ENCODE peak calls at places on chromosome 5, in seven cellular contexts. U is H1, A is HepG2, N is K562, L is SK-N-SH, Y is GM12891, Z is GM12878. R is an unnamed sample.

GRCh38 chr5:115381911-115382662 is 85.6 kb upstream of the CCDC112 start:
- DNase-seq in U (no peak), A (no peak), N (no peak), L (no peak), Y (no peak), Z (no peak), R (no peak)

GRCh38 chr5:58191451-58191850 is 268.4 kb downstream of the PLK2 start:
- DNase-seq in U (no peak), A (no peak), N (no peak), L (no peak), Y (no peak), Z (no peak), R (no peak)

GRCh38 chr5:76684012-76684731 is 31.8 kb upstream of the F2R start:
- DNase-seq in U (no peak), A (no peak), N (no peak), L (no peak), Y (no peak), Z (no peak), R (no peak)

GRCh38 chr5:84715087-84715486 is 330.4 kb upstream of the EDIL3 start:
- DNase-seq in U (no peak), A (no peak), N (no peak), L (no peak), Y (no peak), Z (no peak), R (no peak)

GRCh38 chr5:56625577-56625976 is 189.8 kb upstream of the MAP3K1 start:
- DNase-seq in U (no peak), A (no peak), N (no peak), L (no peak), Y (no peak), Z (no peak), R (no peak)

GRCh38 chr5:54524704-54525103 is 7.1 kb downstream of the SNX18 start:
- DNase-seq in U (no peak), A (no peak), N (no peak), L (peak), Y (no peak), Z (no peak), R (no peak)

GRCh38 chr5:13660072-13660471 is 284.4 kb downstream of the DNAH5 start:
- DNase-seq in U (no peak), A (no peak), N (no peak), L (no peak), Y (no peak), Z (no peak), R (no peak)

GRCh38 chr5:55450050-55450765 is 84.6 kb downstream of the PLPP1 start:
- DNase-seq in U (no peak), A (no peak), N (no peak), L (no peak), Y (no peak), Z (no peak), R (no peak)

GRCh38 chr5:56440871-56441740 is 208.0 kb upstream of the ANKRD55 start:
- DNase-seq in U (no peak), A (peak), N (no peak), L (no peak), Y (no peak), Z (no peak), R (no peak)

GRCh38 chr5:172881691-172882370 is 47.8 kb downstream of the ERGIC1 start:
- DNase-seq in U (no peak), A (no peak), N (peak), L (no peak), Y (no peak), Z (peak), R (no peak)

GRCh38 chr5:139395844-139396640 is 1.1 kb upstream of the PROB1 start:
- DNase-seq in U (no peak), A (no peak), N (no peak), L (no peak), Y (no peak), Z (no peak), R (no peak)

GRCh38 chr5:91379602-91380490 is 3.3 kb downstream of the ARRDC3 start:
- DNase-seq in U (peak), A (peak), N (peak), L (peak), Y (peak), Z (peak), R (peak)

GRCh38 chr5:78671609-78672008 is 23.0 kb upstream of the LHFPL2 start:
- DNase-seq in U (no peak), A (peak), N (no peak), L (peak), Y (no peak), Z (no peak), R (no peak)

GRCh38 chr5:50751064-50751657 is 84.7 kb downstream of the PARP8 start:
- DNase-seq in U (no peak), A (peak), N (peak), L (peak), Y (no peak), Z (peak), R (peak)

GRCh38 chr5:36877667-36878420 is 1.3 kb downstream of the NIPBL start:
- DNase-seq in U (no peak), A (peak), N (no peak), L (peak), Y (no peak), Z (no peak), R (no peak)

GRCh38 chr5:100479079-100479688 is 56.0 kb upstream of the FAM174A start:
- DNase-seq in U (no peak), A (peak), N (no peak), L (peak), Y (no peak), Z (peak), R (no peak)

GRCh38 chr5:143581148-143581547 is 177.7 kb upstream of the NR3C1 start:
- DNase-seq in U (no peak), A (no peak), N (no peak), L (no peak), Y (no peak), Z (no peak), R (no peak)

DNA sequence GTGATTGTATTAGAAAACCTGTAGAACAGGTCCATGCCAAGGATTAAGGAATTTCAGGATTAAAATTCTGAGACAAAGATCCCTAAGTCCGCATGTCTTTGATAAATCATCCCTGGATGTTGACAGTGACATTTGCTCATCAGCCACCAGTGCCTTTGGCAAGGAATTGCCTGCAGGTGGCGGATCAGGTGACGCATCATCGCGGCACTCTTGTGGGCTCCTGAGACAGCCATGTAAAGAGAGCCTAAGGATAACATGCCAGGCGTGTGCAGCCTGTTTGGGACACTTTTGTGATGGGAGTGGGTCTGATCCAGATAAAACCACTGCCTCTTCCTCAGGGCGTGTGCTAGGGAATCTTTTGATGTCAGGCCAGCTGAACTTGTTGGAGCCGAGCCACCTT is 40.6 kb downstream of the ADCY2 start:
- DNase-seq in U (no peak), A (no peak), N (no peak), L (no peak), Y (no peak), Z (no peak), R (no peak)
- TF ChIP-seq TAF1 in U (no peak), A (no peak), N (no peak), L (no peak), Y (no peak), Z (no peak), R (no peak)

DNA sequence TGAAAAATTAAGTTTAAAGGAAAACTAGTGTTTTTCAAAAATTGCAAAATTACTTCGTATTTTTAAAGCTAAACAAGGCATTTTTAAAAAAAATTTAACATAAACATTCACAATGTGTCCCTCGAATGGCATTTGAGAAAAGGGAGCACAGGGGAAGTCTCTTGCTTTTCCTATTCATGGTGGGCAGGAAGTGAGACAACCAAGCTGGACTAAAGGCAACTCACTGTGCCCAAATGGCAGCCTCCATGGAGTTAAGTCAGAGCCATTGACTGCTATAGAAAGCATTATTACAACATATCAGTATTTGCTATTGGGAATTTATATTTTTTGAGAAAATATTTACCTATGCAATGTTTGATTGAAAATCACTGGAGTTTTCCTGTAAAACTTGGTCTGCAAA is 8.3 kb downstream of the HNRNPH1 start:
- DNase-seq in U (no peak), A (no peak), N (no peak), L (no peak), Y (no peak), Z (no peak), R (no peak)
- TF ChIP-seq POLR2AphosphoS5 in U (peak), A (no peak), N (no peak), L (no peak), Y (no peak), Z (no peak), R (peak)

DNA sequence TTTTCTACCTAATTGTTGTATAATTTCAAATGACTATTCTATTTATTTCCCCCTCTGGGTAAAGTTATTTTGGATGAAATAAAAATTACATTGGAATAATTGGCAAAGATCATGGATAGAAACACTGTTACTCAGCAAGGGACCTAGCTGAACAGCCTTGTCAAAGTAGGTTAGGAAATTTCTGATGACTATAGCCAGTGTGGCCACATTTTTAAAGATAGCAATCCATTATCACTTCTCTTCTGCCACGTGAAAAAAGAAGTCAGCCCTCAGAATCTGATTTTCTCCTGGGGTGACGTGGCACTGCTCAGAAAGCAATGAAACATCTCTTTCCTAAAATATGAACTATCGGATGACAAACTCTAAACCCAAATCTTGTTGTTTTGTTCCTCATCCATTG is 784.2 kb upstream of the RIOK2 start:
- DNase-seq in U (no peak), A (no peak), N (no peak), L (peak), Y (no peak), Z (no peak), R (no peak)
- TF ChIP-seq TAF1 in U (no peak), A (no peak), N (no peak), L (no peak), Y (no peak), Z (no peak), R (no peak)

DNA sequence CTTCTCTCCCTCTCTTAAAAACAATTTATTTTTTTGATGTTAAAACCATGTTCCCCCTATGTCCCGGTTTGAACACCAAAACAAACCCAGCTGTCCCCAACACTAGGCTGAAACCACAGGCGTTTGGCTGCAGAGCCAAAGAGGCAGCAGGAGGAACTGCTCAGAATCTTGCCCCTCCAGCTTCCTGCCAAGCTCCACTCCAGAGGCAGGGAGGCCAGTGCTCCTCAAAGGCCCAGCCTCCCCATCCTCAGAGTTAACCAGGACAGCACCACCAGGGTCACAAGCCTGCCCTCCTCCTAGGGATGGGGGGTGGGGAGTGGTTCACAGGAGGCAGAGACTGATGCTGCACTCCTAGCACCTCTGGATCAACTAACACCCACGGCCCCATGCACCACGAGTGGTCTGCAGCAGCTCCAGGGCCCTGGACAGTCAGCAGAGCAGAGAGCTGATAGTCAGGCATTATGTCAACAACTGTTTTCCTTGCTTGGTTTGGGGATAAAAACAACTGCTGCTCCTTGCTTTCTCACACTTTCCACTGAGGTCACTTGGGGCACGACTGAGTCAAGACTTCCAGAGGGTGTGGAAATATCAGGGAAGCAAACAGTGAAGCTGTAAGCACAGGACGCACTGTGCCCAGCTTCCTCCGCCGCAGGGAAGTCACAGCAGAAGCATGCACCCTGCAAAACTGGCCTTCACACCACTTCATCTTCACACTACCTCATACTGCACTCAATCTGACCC is 96.4 kb upstream of the ADRA1B start:
- DNase-seq in U (no peak), A (no peak), N (no peak), L (no peak), Y (no peak), Z (no peak), R (no peak)
- TF ChIP-seq POLR2AphosphoS5 in U (no peak), A (no peak), N (no peak), L (no peak), Y (no peak), Z (no peak), R (no peak)

DNA sequence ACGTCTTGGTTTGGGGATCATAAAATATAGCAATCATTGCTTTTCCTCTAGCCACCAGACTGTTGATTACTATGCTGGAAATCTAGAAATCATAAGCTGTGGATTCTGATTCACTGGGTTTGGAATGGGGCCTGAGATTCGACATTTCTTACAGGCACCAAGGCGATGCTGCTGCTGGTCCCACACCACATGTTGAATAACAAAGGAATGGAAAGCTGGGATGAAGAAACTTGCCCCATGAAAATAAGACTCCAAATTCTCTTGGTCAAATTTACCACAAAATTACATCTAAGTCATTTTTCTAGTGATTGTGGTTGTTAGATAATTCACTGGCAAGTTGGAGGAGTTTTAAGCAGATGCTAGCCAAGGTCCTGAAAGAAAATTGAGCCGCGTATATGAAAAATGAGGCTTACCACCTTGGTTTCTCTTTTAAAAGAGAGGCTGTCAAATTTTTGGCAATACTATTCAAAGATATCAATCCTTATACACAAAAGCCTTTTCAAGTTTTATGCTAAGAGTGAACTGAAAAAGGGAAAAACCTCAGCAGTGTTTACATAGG is 23.0 kb upstream of the MEIKIN start:
- DNase-seq in U (peak), A (no peak), N (no peak), L (no peak), Y (no peak), Z (no peak), R (no peak)
- TF ChIP-seq TAF1 in U (no peak), A (no peak), N (no peak), L (no peak), Y (no peak), Z (no peak), R (no peak)

DNA sequence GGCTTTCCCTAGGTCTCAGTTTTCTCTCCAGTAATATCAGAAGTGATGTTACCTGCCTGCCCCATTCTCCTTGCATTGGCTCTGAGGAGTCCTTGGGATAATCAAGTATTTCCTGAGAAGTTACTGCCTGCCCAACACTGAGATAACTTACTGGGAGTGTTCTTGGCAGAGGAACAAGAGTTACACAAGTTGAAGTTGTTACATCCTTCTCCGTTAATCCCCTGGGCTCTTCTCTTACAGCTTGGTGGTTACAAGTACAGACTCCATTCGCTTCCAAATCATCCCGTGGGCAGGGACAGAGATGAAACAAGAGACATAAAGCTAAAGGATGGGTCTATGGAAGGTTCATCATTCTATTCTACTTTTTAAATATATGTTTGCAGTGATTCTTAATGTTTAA is 74.1 kb upstream of the SAP30L start:
- DNase-seq in U (no peak), A (no peak), N (no peak), L (no peak), Y (no peak), Z (no peak), R (no peak)
- TF ChIP-seq POLR2AphosphoS5 in U (no peak), A (no peak), N (no peak), L (no peak), Y (no peak), Z (no peak), R (no peak)

GRCh38 chr5:93428868-93429267 is 152.2 kb downstream of the NR2F1-AS1 start:
- DNase-seq in U (no peak), A (no peak), N (no peak), L (no peak), Y (no peak), Z (no peak), R (no peak)
- TF ChIP-seq TAF1 in U (no peak), A (no peak), N (no peak), L (no peak), Y (no peak), Z (no peak), R (no peak)

R was measured in GM12892.